ENCODE peak calls at places on chromosome 4, in five cellular contexts. W is HepG2, F is GM12878, B is Panc1, L is H1. G is an unnamed sample.

GRCh38 chr4:187276786-187277408 is 553.2 kb upstream of the FAT1 start:
- DNase-seq in W (no peak), F (no peak), B (no peak), L (no peak), G (no peak)

GRCh38 chr4:18388029-18388428 is 366.5 kb upstream of the LCORL start:
- DNase-seq in W (no peak), F (no peak), B (no peak), L (no peak), G (no peak)

GRCh38 chr4:169823685-169824084 is 65.9 kb upstream of the HPF1 start:
- DNase-seq in W (peak; percentile 21), F (no peak), B (no peak), L (peak; percentile 31), G (no peak)

GRCh38 chr4:182647901-182648300 is 269.3 kb downstream of the DCTD start:
- DNase-seq in W (no peak), F (no peak), B (no peak), L (no peak), G (no peak)

GRCh38 chr4:77146426-77147399 is 10.3 kb upstream of the CCNG2 start:
- DNase-seq in W (no peak), F (no peak), B (no peak), L (no peak), G (no peak)

GRCh38 chr4:154740462-154740861 is 3.3 kb upstream of the LRAT start:
- DNase-seq in W (no peak), F (no peak), B (no peak), L (no peak), G (no peak)

GRCh38 chr4:21795091-21795490 is 153.5 kb downstream of the KCNIP4 start:
- DNase-seq in W (no peak), F (no peak), B (no peak), L (no peak), G (no peak)

GRCh38 chr4:183289688-183290087 is 30.4 kb downstream of the CLDN22 start:
- DNase-seq in W (no peak), F (no peak), B (no peak), L (no peak), G (peak; percentile 71)

GRCh38 chr4:139956436-139957107 is 197.4 kb downstream of the MAML3 start:
- DNase-seq in W (no peak), F (no peak), B (no peak), L (no peak), G (no peak)

GRCh38 chr4:165872443-165873297 is at the start of gene TLL1:
- DNase-seq in W (no peak), F (no peak), B (no peak), L (no peak), G (no peak)

GRCh38 chr4:102036016-102036415 is 245.5 kb downstream of the BANK1 start:
- DNase-seq in W (no peak), F (no peak), B (no peak), L (no peak), G (no peak)

GRCh38 chr4:123667496-123667895 is 270.9 kb downstream of the SPRY1 start:
- DNase-seq in W (no peak), F (no peak), B (no peak), L (no peak), G (no peak)

GRCh38 chr4:140096483-140096861 is 57.5 kb downstream of the MAML3 start:
- DNase-seq in W (no peak), F (no peak), B (no peak), L (no peak), G (no peak)

GRCh38 chr4:160869899-160870298 is 1293.9 kb downstream of the FSTL5 start:
- DNase-seq in W (no peak), F (no peak), B (no peak), L (no peak), G (no peak)

GRCh38 chr4:170400346-170400745 is 310.6 kb upstream of the AADAT start:
- DNase-seq in W (no peak), F (no peak), B (no peak), L (no peak), G (no peak)

GRCh38 chr4:3130826-3131225 is 56.3 kb downstream of the HTT start:
- DNase-seq in W (no peak), F (no peak), B (no peak), L (no peak), G (no peak)

GRCh38 chr4:59238212-59238611 is 1961.9 kb upstream of the ADGRL3 start:
- DNase-seq in W (no peak), F (no peak), B (no peak), L (no peak), G (no peak)

GRCh38 chr4:161990721-161991120 is 173.1 kb downstream of the FSTL5 start:
- DNase-seq in W (no peak), F (no peak), B (no peak), L (no peak), G (no peak)

GRCh38 chr4:99894998-99895397 is 771 bp upstream of the LAMTOR3 start:
- DNase-seq in W (no peak), F (no peak), B (no peak), L (no peak), G (no peak)

GRCh38 chr4:73609688-73610087 is 10.5 kb downstream of the RASSF6 start:
- DNase-seq in W (peak; percentile 65), F (no peak), B (no peak), L (no peak), G (no peak)

GRCh38 chr4:128835498-128836222 is 26.2 kb downstream of the JADE1 start:
- DNase-seq in W (no peak), F (no peak), B (no peak), L (no peak), G (no peak)

GRCh38 chr4:79743014-79743413 is 330.0 kb downstream of the ANTXR2 start:
- DNase-seq in W (no peak), F (no peak), B (no peak), L (no peak), G (no peak)

GRCh38 chr4:109979932-109980717 is 67.4 kb downstream of the EGF start:
- DNase-seq in W (no peak), F (no peak), B (no peak), L (no peak), G (no peak)

GRCh38 chr4:68451246-68452211 is 4.3 kb downstream of the TMPRSS11E start:
- DNase-seq in W (no peak), F (no peak), B (no peak), L (peak; percentile 44), G (no peak)

GRCh38 chr4:34271479-34272355 is 1972.6 kb downstream of the ARAP2 start:
- DNase-seq in W (no peak), F (no peak), B (no peak), L (no peak), G (no peak)

GRCh38 chr4:23819041-23819511 is 70.8 kb downstream of the PPARGC1A start:
- DNase-seq in W (no peak), F (no peak), B (no peak), L (no peak), G (no peak)

GRCh38 chr4:182286035-182286434 is 42.8 kb downstream of the TENM3 start:
- DNase-seq in W (no peak), F (no peak), B (no peak), L (no peak), G (no peak)

GRCh38 chr4:184331155-184331995 is 113.7 kb upstream of the ENPP6 start:
- DNase-seq in W (no peak), F (no peak), B (no peak), L (no peak), G (no peak)

GRCh38 chr4:10115271-10115656 is 1.3 kb downstream of the WDR1 start:
- DNase-seq in W (peak; percentile 82), F (no peak), B (no peak), L (no peak), G (no peak)

GRCh38 chr4:80425701-80426100 is 90.2 kb downstream of the CFAP299 start:
- DNase-seq in W (no peak), F (no peak), B (no peak), L (no peak), G (no peak)

GRCh38 chr4:19025031-19025430 is 1003.5 kb upstream of the LCORL start:
- DNase-seq in W (no peak), F (no peak), B (no peak), L (no peak), G (no peak)

GRCh38 chr4:1164040-1164439 is 8.3 kb downstream of the SPON2 start:
- DNase-seq in W (no peak), F (no peak), B (no peak), L (no peak), G (no peak)

GRCh38 chr4:143403551-143403816 is 66.8 kb downstream of the GAB1 start:
- DNase-seq in W (no peak), F (no peak), B (no peak), L (no peak), G (no peak)

GRCh38 chr4:182576609-182577289 is 333.5 kb downstream of the TENM3 start:
- DNase-seq in W (no peak), F (no peak), B (no peak), L (no peak), G (no peak)

GRCh38 chr4:89509708-89510269 is 202.2 kb upstream of the GPRIN3 start:
- DNase-seq in W (no peak), F (peak; percentile 31), B (no peak), L (no peak), G (no peak)

GRCh38 chr4:141486375-141486997 is 149.9 kb upstream of the IL15 start:
- DNase-seq in W (no peak), F (no peak), B (no peak), L (no peak), G (no peak)

DNA sequence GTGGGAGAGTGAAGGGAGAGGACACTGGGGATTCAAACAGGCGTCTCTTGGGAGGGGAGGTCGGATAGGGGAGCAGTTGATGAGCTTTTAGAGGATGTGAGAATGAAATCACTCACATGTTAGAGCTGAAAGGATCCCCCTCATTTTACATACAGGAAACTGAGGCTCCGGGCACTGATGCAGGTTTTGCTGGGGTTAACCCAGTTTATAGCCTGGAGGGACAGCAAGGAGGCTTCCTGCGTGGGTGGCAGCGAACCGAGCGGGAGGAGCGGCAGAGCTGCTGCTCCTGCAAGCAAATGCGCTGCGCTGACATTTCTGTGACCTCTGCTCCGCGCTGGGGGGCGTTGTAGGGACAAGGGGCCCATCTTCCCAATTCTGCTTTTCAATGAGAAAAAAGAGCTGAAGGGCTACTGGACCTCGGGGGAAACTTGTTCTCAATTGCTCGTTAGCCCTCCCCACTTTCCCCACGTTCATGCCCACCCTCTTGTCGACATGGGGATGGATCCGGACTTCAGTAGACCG is 1.1 kb upstream of the NEUROG2 start:
- DNase-seq in W (no peak), F (peak; percentile 65), B (no peak), L (no peak), G (no peak)
- TF ChIP-seq SIN3A in W (no peak), F (no peak), B (no peak), L (no peak), G (no peak)

GRCh38 chr4:45442466-45442865 is 681.4 kb downstream of the GABRG1 start:
- DNase-seq in W (no peak), F (no peak), B (no peak), L (no peak), G (no peak)
- TF ChIP-seq SIN3A in W (no peak), F (no peak), B (no peak), L (no peak), G (no peak)

GRCh38 chr4:150573534-150573933 is 8.4 kb upstream of the MAB21L2 start:
- DNase-seq in W (no peak), F (no peak), B (peak; percentile 7), L (no peak), G (no peak)
- TF ChIP-seq SIN3A in W (no peak), F (no peak), B (no peak), L (no peak), G (no peak)

GRCh38 chr4:147550626-147551250 is 66.5 kb upstream of the TMEM184C start:
- DNase-seq in W (no peak), F (peak; percentile 24), B (no peak), L (no peak), G (no peak)
- TF ChIP-seq SIN3A in W (no peak), F (no peak), B (no peak), L (no peak), G (no peak)

GRCh38 chr4:86223472-86223871 is 136.4 kb downstream of the MAPK10 start:
- DNase-seq in W (peak; percentile 38), F (no peak), B (peak; percentile 2), L (peak; percentile 66), G (peak; percentile 24)
- TF ChIP-seq SIN3A in W (no peak), F (no peak), B (no peak), L (no peak), G (no peak)